ENCODE peak calls at places on chromosomes 12 and 14, in six cellular contexts. J, L, R, B, Y and W are unnamed samples.

GRCh38 chr14:105153739-105154475 is 14.7 kb downstream of the JAG2 start:
- DNase-seq in L (no peak), Y (no peak), J (no peak), B (no peak), R (no peak), W (no peak)

GRCh38 chr14:56027916-56028637 is 90.1 kb upstream of the PELI2 start:
- DNase-seq in J (no peak), L (no peak), B (no peak), Y (no peak), R (no peak), W (no peak)

GRCh38 chr12:76588881-76589565 is 29.5 kb upstream of the OSBPL8 start:
- DNase-seq in R (no peak), L (no peak), J (no peak), B (no peak), Y (no peak), W (no peak)

GRCh38 chr12:2013111-2013510 is 8.9 kb upstream of the DCP1B start:
- DNase-seq in R (no peak), Y (no peak), B (no peak), J (no peak), L (no peak), W (no peak)

GRCh38 chr14:85471156-85471555 is 58.8 kb upstream of the FLRT2 start:
- DNase-seq in R (no peak), Y (no peak), L (no peak), J (no peak), B (no peak), W (no peak)

GRCh38 chr14:59150990-59151389 is 37.5 kb upstream of the DAAM1 start:
- DNase-seq in Y (no peak), L (peak), R (no peak), B (no peak), J (no peak), W (no peak)

GRCh38 chr12:93378373-93379310 is 917 bp downstream of the NUDT4 start:
- DNase-seq in J (peak), R (peak), L (peak), Y (peak), B (peak), W (peak)

GRCh38 chr12:25241171-25242020 is 9.3 kb downstream of the KRAS start:
- DNase-seq in B (no peak), L (peak), R (no peak), Y (no peak), J (no peak), W (peak)

GRCh38 chr12:77064891-77065360 is 443 bp downstream of the E2F7 start:
- DNase-seq in R (no peak), Y (no peak), B (peak), L (no peak), J (no peak), W (peak)

GRCh38 chr12:113186033-113186365 is 478 bp downstream of the RITA1 start:
- DNase-seq in B (no peak), R (no peak), L (peak), Y (no peak), J (no peak), W (no peak)

GRCh38 chr12:121121805-121122204 is 10.9 kb upstream of the P2RX7 start:
- DNase-seq in L (no peak), Y (no peak), J (no peak), R (no peak), B (no peak), W (no peak)

GRCh38 chr14:95227279-95227860 is 70.0 kb upstream of the DICER1 start:
- DNase-seq in R (no peak), Y (no peak), J (no peak), B (no peak), L (no peak), W (peak)

GRCh38 chr14:37899365-37899764 is 303.9 kb downstream of the TTC6 start:
- DNase-seq in Y (no peak), R (no peak), J (no peak), L (no peak), B (no peak), W (no peak)

GRCh38 chr12:76158518-76159321 is 74.2 kb upstream of the NAP1L1 start:
- DNase-seq in Y (peak), B (peak), J (peak), L (peak), R (peak), W (peak)

GRCh38 chr14:75648066-75648838 is 12.4 kb downstream of the ERG28 start:
- DNase-seq in R (no peak), Y (no peak), L (no peak), J (no peak), B (no peak), W (peak)

GRCh38 chr14:96748371-96748770 is 48.8 kb upstream of the VRK1 start:
- DNase-seq in R (no peak), J (peak), Y (no peak), L (no peak), B (no peak), W (no peak)

GRCh38 chr12:117091758-117092510 is 7.3 kb downstream of the TESC start:
- DNase-seq in R (no peak), L (no peak), Y (no peak), B (no peak), J (no peak), W (no peak)